ENCODE peak calls at places on chromosome 5, in seven cellular contexts. Z is CD4-positive, CD25-positive, alpha-beta regulatory T cell; J is body of pancreas; A is stimulated activated CD4-positive, alpha-beta T cell treated with anti-CD3 and anti-CD28 coated beads, Interleukin-2, amount 100 ng/mL, for 48 hours; K is SK-N-SH; Q is dorsolateral prefrontal cortex; V is EL. U is an unnamed sample.

GRCh38 chr5:57832873-57833272 is 350.3 kb upstream of the ACTBL2 start:
- DNase-seq in A (no peak), J (no peak), Z (no peak), K (peak; percentile 26), V (no peak), Q (no peak), U (no peak)

GRCh38 chr5:33594006-33594405 is 153.2 kb downstream of the TARS1 start:
- DNase-seq in Q (no peak), V (no peak), J (no peak), Z (no peak), A (no peak), K (no peak), U (no peak)

GRCh38 chr5:177403194-177403825 is 2.8 kb upstream of the PFN3 start:
- DNase-seq in Z (peak; percentile 58), J (peak; percentile 36), V (no peak), Q (no peak), K (no peak), A (no peak), U (peak; percentile 47)

GRCh38 chr5:1405539-1406530 is 39.4 kb downstream of the SLC6A3 start:
- DNase-seq in J (peak; percentile 7), Z (no peak), Q (no peak), K (no peak), A (no peak), V (no peak), U (no peak)

GRCh38 chr5:81606150-81606549 is 144.7 kb downstream of the SSBP2 start:
- DNase-seq in V (no peak), K (no peak), J (no peak), Q (no peak), A (no peak), Z (no peak), U (no peak)

GRCh38 chr5:116652196-116652729 is 77.6 kb upstream of the SEMA6A start:
- DNase-seq in A (no peak), Q (peak; percentile 90), Z (no peak), K (no peak), J (peak; percentile 48), V (no peak), U (peak; percentile 98)

GRCh38 chr5:169871816-169872215 is 108.5 kb downstream of the INSYN2B start:
- DNase-seq in K (no peak), V (no peak), Z (no peak), A (no peak), Q (no peak), J (no peak), U (no peak)

GRCh38 chr5:54756796-54757402 is 228.5 kb downstream of the ESM1 start:
- DNase-seq in J (no peak), K (no peak), Z (no peak), V (no peak), A (no peak), Q (no peak), U (no peak)

GRCh38 chr5:122356868-122357267 is 44.8 kb downstream of the SNCAIP start:
- DNase-seq in K (no peak), J (no peak), V (no peak), Z (no peak), A (no peak), Q (no peak), U (no peak)

GRCh38 chr5:168651654-168652053 is 72.5 kb upstream of the PANK3 start:
- DNase-seq in V (peak; percentile 84), A (no peak), J (no peak), Z (no peak), K (no peak), Q (no peak), U (no peak)

GRCh38 chr5:126777257-126777973 is 479 bp downstream of the LMNB1 start:
- DNase-seq in Q (peak; percentile 53), J (peak; percentile 70), V (peak; percentile 53), A (peak; percentile 33), K (peak; percentile 63), Z (peak; percentile 72), U (peak; percentile 62)

GRCh38 chr5:38961691-38962090 is 112.5 kb downstream of the RICTOR start:
- DNase-seq in J (no peak), V (no peak), Q (no peak), A (no peak), K (no peak), Z (no peak), U (no peak)

GRCh38 chr5:54325610-54326311 is 15.4 kb upstream of the ARL15 start:
- DNase-seq in Q (no peak), Z (no peak), K (no peak), A (no peak), J (no peak), V (no peak), U (no peak)

U was measured in SJCRH30.